ENCODE peak calls at places on chromosome 1, in nine cellular contexts. N is AG09319; U is mucosa of descending colon; V is IMR-90; Z is HS-5; P is T-helper 9 cell; B is stimulated activated CD4-positive, alpha-beta T cell treated with anti-CD3 and anti-CD28 coated beads, TNF-alpha, amount 100 ng/mL, for 1 hour; I is ACHN; D is NCI-H1436. E is an unnamed sample.

GRCh38 chr1:210800756-210801155 is 333.2 kb downstream of the KCNH1 start:
- DNase-seq in N (no peak), U (no peak), V (peak), Z (no peak), P (no peak), B (no peak), I (no peak), D (no peak), E (no peak)

GRCh38 chr1:43912607-43913006 is 21.0 kb upstream of the ARTN start:
- DNase-seq in N (peak), U (no peak), V (peak), Z (no peak), P (no peak), B (no peak), I (no peak), D (no peak), E (no peak)

GRCh38 chr1:226988337-226988672 is 48.2 kb downstream of the COQ8A start:
- DNase-seq in N (no peak), U (peak), V (no peak), Z (no peak), P (no peak), B (no peak), I (no peak), D (no peak), E (no peak)

GRCh38 chr1:54839824-54840223 is 38.7 kb upstream of the TTC22 start:
- DNase-seq in N (no peak), U (no peak), V (no peak), Z (no peak), P (no peak), B (no peak), I (no peak), D (no peak), E (no peak)

GRCh38 chr1:206971029-206971655 is 882 bp upstream of the FCAMR start:
- DNase-seq in N (no peak), U (no peak), V (no peak), Z (no peak), P (no peak), B (no peak), I (no peak), D (no peak), E (no peak)

GRCh38 chr1:56709269-56709880 is 64.3 kb downstream of the PRKAA2 start:
- DNase-seq in N (peak), U (no peak), V (peak), Z (no peak), P (no peak), B (no peak), I (peak), D (peak), E (peak)

GRCh38 chr1:231383159-231383855 is 38.8 kb downstream of the EGLN1 start:
- DNase-seq in N (no peak), U (no peak), V (no peak), Z (no peak), P (no peak), B (no peak), I (peak), D (no peak), E (no peak)

GRCh38 chr1:57422271-57423134 is 1.4 kb downstream of the DAB1 start:
- DNase-seq in N (no peak), U (peak), V (peak), Z (no peak), P (no peak), B (no peak), I (peak), D (no peak), E (no peak)

GRCh38 chr1:84582802-84583587 is 8.8 kb upstream of the CTBS start:
- DNase-seq in N (no peak), U (no peak), V (no peak), Z (no peak), P (no peak), B (no peak), I (no peak), D (peak), E (no peak)

GRCh38 chr1:11207898-11208611 is 18.9 kb downstream of the ANGPTL7 start:
- DNase-seq in N (no peak), U (no peak), V (no peak), Z (no peak), P (no peak), B (no peak), I (no peak), D (no peak), E (no peak)

GRCh38 chr1:8015036-8015808 is 10.9 kb downstream of the ERRFI1 start:
- DNase-seq in N (peak), U (no peak), V (peak), Z (peak), P (no peak), B (no peak), I (peak), D (peak), E (peak)

GRCh38 chr1:17441265-17441992 is 2.0 kb upstream of the RCC2 start:
- DNase-seq in N (no peak), U (no peak), V (peak), Z (peak), P (no peak), B (no peak), I (peak), D (no peak), E (peak)

GRCh38 chr1:151668090-151668489 is 48.5 kb downstream of the CELF3 start:
- DNase-seq in N (no peak), U (no peak), V (no peak), Z (no peak), P (no peak), B (no peak), I (no peak), D (no peak), E (no peak)

GRCh38 chr1:89670711-89671110 is 37.8 kb downstream of the LRRC8C start:
- DNase-seq in N (no peak), U (no peak), V (no peak), Z (no peak), P (no peak), B (no peak), I (no peak), D (no peak), E (no peak)

GRCh38 chr1:5977494-5978444 is 14.5 kb downstream of the NPHP4 start:
- DNase-seq in N (no peak), U (no peak), V (no peak), Z (no peak), P (no peak), B (no peak), I (peak), D (no peak), E (no peak)

GRCh38 chr1:77412069-77412793 is 130.4 kb downstream of the AK5 start:
- DNase-seq in N (no peak), U (no peak), V (peak), Z (peak), P (no peak), B (no peak), I (no peak), D (no peak), E (peak)

GRCh38 chr1:35554261-35555211 is 2.7 kb downstream of the KIAA0319L start:
- DNase-seq in N (no peak), U (no peak), V (no peak), Z (no peak), P (no peak), B (no peak), I (no peak), D (no peak), E (no peak)

GRCh38 chr1:46575300-46575699 is 23.9 kb upstream of the KNCN start:
- DNase-seq in N (no peak), U (no peak), V (no peak), Z (no peak), P (no peak), B (no peak), I (no peak), D (no peak), E (no peak)

GRCh38 chr1:226643701-226644540 is 95.2 kb downstream of the ITPKB start:
- DNase-seq in N (no peak), U (peak), V (no peak), Z (no peak), P (no peak), B (no peak), I (no peak), D (no peak), E (no peak)

GRCh38 chr1:6446665-6447015 is 19.3 kb downstream of the TNFRSF25 start:
- DNase-seq in N (no peak), U (no peak), V (no peak), Z (no peak), P (no peak), B (no peak), I (no peak), D (no peak), E (no peak)

GRCh38 chr1:85555867-85556577 is 24.5 kb upstream of the CCN1 start:
- DNase-seq in N (no peak), U (no peak), V (no peak), Z (no peak), P (no peak), B (no peak), I (no peak), D (no peak), E (no peak)

GRCh38 chr1:108208724-108209404 is 8.7 kb upstream of the SLC25A24 start:
- DNase-seq in N (no peak), U (no peak), V (no peak), Z (no peak), P (no peak), B (no peak), I (no peak), D (no peak), E (no peak)

GRCh38 chr1:20192364-20192763 is 6.0 kb upstream of the PLA2G2C start:
- DNase-seq in N (no peak), U (no peak), V (peak), Z (no peak), P (no peak), B (no peak), I (no peak), D (no peak), E (peak)

GRCh38 chr1:17239420-17239819 is 9.5 kb upstream of the PADI3 start:
- DNase-seq in N (peak), U (peak), V (peak), Z (peak), P (no peak), B (no peak), I (peak), D (peak), E (peak)

GRCh38 chr1:219990782-219991510 is 55.4 kb downstream of the EPRS1 start:
- DNase-seq in N (no peak), U (no peak), V (peak), Z (no peak), P (no peak), B (no peak), I (peak), D (peak), E (peak)

GRCh38 chr1:163744488-163744887 is 422.7 kb downstream of the NUF2 start:
- DNase-seq in N (no peak), U (no peak), V (no peak), Z (no peak), P (no peak), B (no peak), I (no peak), D (no peak), E (peak)

GRCh38 chr1:33634143-33634542 is 161.7 kb downstream of the ZSCAN20 start:
- DNase-seq in N (no peak), U (no peak), V (no peak), Z (no peak), P (no peak), B (no peak), I (no peak), D (no peak), E (no peak)

E was measured in HCEC 1CT.